ENCODE peak calls at places on chromosomes 16 and 17, in eight cellular contexts. X is ascending aorta; Z is NCI-H446; S is M059J; C is stimulated activated naive CD8-positive, alpha-beta T cell treated with anti-CD3 and anti-CD28 coated beads, Interleukin-15, amount 100 ng/mL, for 72 hours; E is stimulated activated CD4-positive, alpha-beta T cell treated with anti-CD3 and anti-CD28 coated beads, Interleukin-1b, Interleukin-23, amount 100 ng/mL, for 4 hours; U is ovary; A is head of caudate nucleus. K is an unnamed sample.

GRCh38 chr17:72387969-72388368 is 267.1 kb downstream of the SOX9 start:
- DNase-seq in X (no peak), Z (no peak), S (peak; percentile 45), C (no peak), E (no peak), U (no peak), A (no peak), K (no peak)

GRCh38 chr17:57892820-57893595 is 43.2 kb upstream of the MRPS23 start:
- DNase-seq in X (peak; percentile 98), Z (no peak), S (peak; percentile 99), C (no peak), E (no peak), U (peak; percentile 68), A (peak; percentile 80), K (no peak)

GRCh38 chr17:27578718-27579085 is 52.3 kb upstream of the LGALS9 start:
- DNase-seq in X (no peak), Z (no peak), S (peak; percentile 65), C (peak; percentile 73), E (no peak), U (no peak), A (no peak), K (no peak)

GRCh38 chr16:72992142-72992601 is 55.8 kb downstream of the ZFHX3 start:
- DNase-seq in X (peak; percentile 55), Z (no peak), S (peak; percentile 15), C (no peak), E (no peak), U (no peak), A (no peak), K (no peak)

GRCh38 chr16:15807603-15808009 is 49.2 kb downstream of the MYH11 start:
- DNase-seq in X (peak; percentile 90), Z (no peak), S (no peak), C (no peak), E (no peak), U (peak; percentile 62), A (no peak), K (no peak)

GRCh38 chr16:89033304-89033703 is 56.3 kb upstream of the CBFA2T3 start:
- DNase-seq in X (no peak), Z (no peak), S (no peak), C (no peak), E (no peak), U (no peak), A (no peak), K (no peak)

GRCh38 chr16:15609286-15609649 is 33.7 kb downstream of the MARF1 start:
- DNase-seq in X (peak; percentile 11), Z (no peak), S (no peak), C (no peak), E (no peak), U (no peak), A (no peak), K (no peak)

GRCh38 chr16:56577300-56577625 is 12.1 kb upstream of the MT3 start:
- DNase-seq in X (no peak), Z (no peak), S (no peak), C (no peak), E (no peak), U (no peak), A (no peak), K (no peak)

GRCh38 chr16:76676356-76676755 is 399.2 kb downstream of the CNTNAP4 start:
- DNase-seq in X (no peak), Z (no peak), S (no peak), C (no peak), E (no peak), U (no peak), A (no peak), K (no peak)

GRCh38 chr17:3843935-3844516 is 2.0 kb downstream of the NCBP3 start:
- DNase-seq in X (no peak), Z (no peak), S (peak; percentile 40), C (peak; percentile 33), E (peak; percentile 37), U (no peak), A (no peak), K (peak; percentile 37)

GRCh38 chr17:22266231-22266630 is 573.9 kb downstream of the KCNJ18 start:
- DNase-seq in X (no peak), Z (no peak), S (peak; percentile 1), C (no peak), E (no peak), U (no peak), A (no peak), K (no peak)

GRCh38 chr17:77865109-77865611 is 93.3 kb upstream of the TNRC6C start:
- DNase-seq in X (no peak), Z (no peak), S (no peak), C (no peak), E (no peak), U (no peak), A (no peak), K (no peak)

GRCh38 chr17:41885733-41886132 is 20.5 kb upstream of the KLHL11 start:
- DNase-seq in X (no peak), Z (no peak), S (no peak), C (no peak), E (no peak), U (no peak), A (no peak), K (no peak)

GRCh38 chr16:86281435-86281834 is 228.9 kb upstream of the FOXF1 start:
- DNase-seq in X (no peak), Z (no peak), S (no peak), C (no peak), E (no peak), U (no peak), A (no peak), K (no peak)

K was measured in memory B cell.